ENCODE peak calls at places on chromosomes 3 and 15, in four cellular contexts. One of them, this sample, is unnamed.

GRCh38 chr3:37190667-37191066 is 16.3 kb upstream of the LRRFIP2 start:
- DNase-seq in adipocyte: no peak
- DNase-seq in lung microvascular endothelial cell: no peak
- DNase-seq in stimulated activated naive B cell treated with anti-CD40 and anti-IgM and Interleukin-4, amounts not matched to agents 10 μg/mL and 1 μg/mL and 100 μg/mL, for 72 hours: no peak
- DNase-seq in this sample: no peak

GRCh38 chr3:194384156-194384555 is 14.6 kb upstream of the LRRC15 start:
- DNase-seq in adipocyte: no peak
- DNase-seq in lung microvascular endothelial cell: no peak
- DNase-seq in stimulated activated naive B cell treated with anti-CD40 and anti-IgM and Interleukin-4, amounts not matched to agents 10 μg/mL and 1 μg/mL and 100 μg/mL, for 72 hours: no peak
- DNase-seq in this sample: no peak

GRCh38 chr3:87691109-87691508 is 367.7 kb downstream of the CGGBP1 start:
- DNase-seq in adipocyte: no peak
- DNase-seq in lung microvascular endothelial cell: no peak
- DNase-seq in stimulated activated naive B cell treated with anti-CD40 and anti-IgM and Interleukin-4, amounts not matched to agents 10 μg/mL and 1 μg/mL and 100 μg/mL, for 72 hours: no peak
- DNase-seq in this sample: no peak

GRCh38 chr3:44058022-44058867 is 183.4 kb upstream of the TOPAZ1 start:
- DNase-seq in adipocyte: peak
- DNase-seq in lung microvascular endothelial cell: no peak
- DNase-seq in stimulated activated naive B cell treated with anti-CD40 and anti-IgM and Interleukin-4, amounts not matched to agents 10 μg/mL and 1 μg/mL and 100 μg/mL, for 72 hours: peak
- DNase-seq in this sample: peak

GRCh38 chr15:71448688-71449114 is 333.4 kb downstream of the THSD4 start:
- DNase-seq in adipocyte: peak
- DNase-seq in lung microvascular endothelial cell: peak
- DNase-seq in stimulated activated naive B cell treated with anti-CD40 and anti-IgM and Interleukin-4, amounts not matched to agents 10 μg/mL and 1 μg/mL and 100 μg/mL, for 72 hours: no peak
- DNase-seq in this sample: no peak

GRCh38 chr3:149777414-149778214 is 14.7 kb downstream of the ANKUB1 start:
- DNase-seq in adipocyte: no peak
- DNase-seq in lung microvascular endothelial cell: no peak
- DNase-seq in stimulated activated naive B cell treated with anti-CD40 and anti-IgM and Interleukin-4, amounts not matched to agents 10 μg/mL and 1 μg/mL and 100 μg/mL, for 72 hours: no peak
- DNase-seq in this sample: no peak

GRCh38 chr3:114567774-114568173 is 273.9 kb downstream of the TIGIT start:
- DNase-seq in adipocyte: no peak
- DNase-seq in lung microvascular endothelial cell: no peak
- DNase-seq in stimulated activated naive B cell treated with anti-CD40 and anti-IgM and Interleukin-4, amounts not matched to agents 10 μg/mL and 1 μg/mL and 100 μg/mL, for 72 hours: no peak
- DNase-seq in this sample: no peak

GRCh38 chr3:142459929-142460328 is 12.1 kb upstream of the XRN1 start:
- DNase-seq in adipocyte: no peak
- DNase-seq in lung microvascular endothelial cell: no peak
- DNase-seq in stimulated activated naive B cell treated with anti-CD40 and anti-IgM and Interleukin-4, amounts not matched to agents 10 μg/mL and 1 μg/mL and 100 μg/mL, for 72 hours: no peak
- DNase-seq in this sample: no peak

GRCh38 chr3:46713048-46713897 is 4.4 kb downstream of the PRSS50 start:
- DNase-seq in adipocyte: no peak
- DNase-seq in lung microvascular endothelial cell: no peak
- DNase-seq in stimulated activated naive B cell treated with anti-CD40 and anti-IgM and Interleukin-4, amounts not matched to agents 10 μg/mL and 1 μg/mL and 100 μg/mL, for 72 hours: no peak
- DNase-seq in this sample: no peak

GRCh38 chr15:45402955-45403892 is 24.9 kb upstream of the GATM start:
- DNase-seq in adipocyte: peak
- DNase-seq in lung microvascular endothelial cell: peak
- DNase-seq in stimulated activated naive B cell treated with anti-CD40 and anti-IgM and Interleukin-4, amounts not matched to agents 10 μg/mL and 1 μg/mL and 100 μg/mL, for 72 hours: no peak
- DNase-seq in this sample: no peak

This sample was measured in GM19239.